ENCODE peak calls at places on chromosomes 5 and 9, in ten cellular contexts. N is CD4-positive, CD25-positive, alpha-beta regulatory T cell; C is cardiac muscle cell; T is ovary; L is effector memory CD4-positive, alpha-beta T cell; G is HCT116; I is stomach; E is right atrium auricular region; M is lower lobe of right lung; Y is heart left ventricle. S is an unnamed sample.

GRCh38 chr9:131358438-131359029 is 35.4 kb upstream of the PRRC2B start:
- DNase-seq in I (no peak), T (no peak), G (no peak), E (no peak), L (no peak), N (peak), C (no peak), M (peak), Y (peak), S (no peak)

GRCh38 chr5:91341159-91341558 is 42.0 kb downstream of the ARRDC3 start:
- DNase-seq in N (no peak), I (no peak), T (no peak), C (no peak), G (no peak), Y (no peak), L (no peak), M (no peak), E (no peak), S (no peak)

GRCh38 chr9:137679695-137680305 is 61.0 kb downstream of the EHMT1 start:
- DNase-seq in Y (no peak), M (no peak), G (no peak), T (no peak), E (no peak), N (no peak), C (no peak), L (no peak), I (no peak), S (no peak)

GRCh38 chr9:21454149-21454548 is 13.9 kb downstream of the IFNA1 start:
- DNase-seq in C (peak), N (no peak), L (no peak), Y (no peak), E (no peak), G (no peak), M (no peak), T (no peak), I (no peak), S (no peak)

GRCh38 chr5:43602456-43602817 is 543 bp upstream of the NNT start:
- DNase-seq in M (no peak), T (peak), C (peak), Y (no peak), N (peak), G (no peak), E (no peak), I (peak), L (peak), S (peak)

GRCh38 chr5:5158472-5158895 is 18.4 kb downstream of the ADAMTS16 start:
- DNase-seq in N (no peak), I (no peak), C (peak), L (no peak), M (no peak), G (no peak), T (no peak), Y (no peak), E (no peak), S (no peak)

GRCh38 chr5:112752335-112752734 is 14.7 kb downstream of the APC start:
- DNase-seq in G (no peak), C (no peak), I (no peak), L (no peak), N (no peak), E (no peak), Y (no peak), T (no peak), M (no peak), S (no peak)

GRCh38 chr5:3886521-3887461 is 291.2 kb downstream of the IRX1 start:
- DNase-seq in M (no peak), T (no peak), G (no peak), L (no peak), N (peak), I (no peak), E (no peak), C (no peak), Y (no peak), S (no peak)

GRCh38 chr5:68171101-68171558 is 44.4 kb upstream of the PIK3R1 start:
- DNase-seq in L (no peak), G (no peak), I (peak), M (peak), E (peak), Y (no peak), C (peak), N (no peak), T (peak), S (peak)

GRCh38 chr5:73299017-73299630 is 126.1 kb downstream of the TMEM174 start:
- DNase-seq in T (no peak), C (no peak), N (peak), G (no peak), E (no peak), M (no peak), I (no peak), Y (no peak), L (no peak), S (no peak)

GRCh38 chr5:94361832-94362754 is 256.3 kb downstream of the KIAA0825 start:
- DNase-seq in N (no peak), C (no peak), M (no peak), L (no peak), E (no peak), I (no peak), G (no peak), Y (no peak), T (no peak), S (no peak)

GRCh38 chr5:33579163-33579562 is 138.4 kb downstream of the TARS1 start:
- DNase-seq in G (no peak), T (no peak), Y (no peak), E (no peak), C (no peak), M (no peak), N (no peak), L (no peak), I (no peak), S (no peak)

DNA sequence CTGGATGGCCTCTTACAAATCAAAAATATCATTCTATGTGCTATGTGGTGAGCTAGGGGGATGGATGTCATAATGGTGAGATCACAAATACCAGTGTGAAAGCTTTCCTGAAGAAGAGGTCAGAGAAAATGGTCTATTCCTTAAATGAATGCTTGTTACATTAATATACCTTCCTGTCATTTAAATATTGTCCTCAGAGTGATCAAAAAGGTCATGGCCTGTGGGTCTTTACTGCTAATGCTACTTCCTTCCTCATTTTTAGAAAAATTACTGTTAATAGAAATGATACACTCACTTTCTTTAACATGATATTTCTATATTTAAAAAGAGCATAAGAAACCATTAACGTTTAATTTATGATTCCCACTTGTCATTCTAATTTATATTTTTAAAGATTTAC is 9.7 kb downstream of the OMD start:
- DNase-seq in C (no peak), I (no peak), M (no peak), N (no peak), Y (no peak), T (no peak), G (no peak), L (no peak), E (no peak), S (no peak)
- H3K27ac ChIP-seq in C (no peak), I (no peak), M (no peak), N (no peak), Y (no peak), T (no peak), G (no peak), L (no peak), E (no peak), S (no peak)

DNA sequence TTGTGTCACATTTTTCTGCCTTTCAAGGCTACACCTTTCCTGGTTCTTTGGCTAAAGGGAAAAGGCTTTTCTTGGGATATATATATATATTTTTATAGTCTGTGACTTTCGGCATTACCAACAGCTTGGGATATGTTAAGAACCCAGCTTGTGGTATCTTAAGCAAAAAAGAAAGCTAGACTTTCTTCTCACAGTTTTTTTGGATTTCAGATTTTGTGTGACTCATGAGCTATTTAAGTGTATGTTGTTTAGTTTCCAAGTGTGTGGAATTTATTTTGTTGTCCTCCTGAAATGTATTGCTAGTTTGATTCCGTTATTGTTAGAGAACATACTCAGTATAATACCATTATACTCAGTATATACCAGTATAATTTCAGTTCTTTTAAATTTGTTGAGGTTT is 64.8 kb downstream of the ERCC6L2 start:
- DNase-seq in M (no peak), N (no peak), L (no peak), I (no peak), Y (no peak), G (no peak), C (no peak), T (no peak), E (no peak), S (no peak)
- H3K27ac ChIP-seq in M (no peak), N (no peak), L (no peak), I (no peak), Y (no peak), G (no peak), C (no peak), T (no peak), E (no peak), S (no peak)

DNA sequence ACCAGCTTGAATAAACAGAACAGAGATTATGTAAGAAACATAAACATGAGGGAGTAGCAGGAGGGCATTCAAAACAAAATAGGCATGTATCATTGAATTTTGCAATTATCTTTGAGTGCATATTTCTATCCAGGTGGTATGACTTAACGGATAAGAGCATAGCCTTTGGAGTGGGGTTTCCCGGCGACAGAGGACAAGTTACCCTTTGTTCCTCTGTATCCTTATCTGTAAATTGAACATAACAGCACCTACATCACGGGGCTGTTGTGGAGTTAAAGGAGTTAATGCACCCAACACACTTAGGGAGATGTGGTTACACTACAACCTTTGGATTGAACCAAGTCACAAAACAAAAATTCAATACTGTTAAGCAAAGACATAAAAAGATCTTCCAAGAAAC is 314.6 kb upstream of the KIF2A start:
- DNase-seq in G (no peak), L (no peak), C (no peak), T (no peak), E (no peak), M (no peak), Y (no peak), I (no peak), N (no peak), S (no peak)
- H3K27ac ChIP-seq in G (no peak), L (no peak), C (no peak), T (no peak), E (no peak), M (no peak), Y (no peak), I (no peak), N (no peak), S (no peak)

DNA sequence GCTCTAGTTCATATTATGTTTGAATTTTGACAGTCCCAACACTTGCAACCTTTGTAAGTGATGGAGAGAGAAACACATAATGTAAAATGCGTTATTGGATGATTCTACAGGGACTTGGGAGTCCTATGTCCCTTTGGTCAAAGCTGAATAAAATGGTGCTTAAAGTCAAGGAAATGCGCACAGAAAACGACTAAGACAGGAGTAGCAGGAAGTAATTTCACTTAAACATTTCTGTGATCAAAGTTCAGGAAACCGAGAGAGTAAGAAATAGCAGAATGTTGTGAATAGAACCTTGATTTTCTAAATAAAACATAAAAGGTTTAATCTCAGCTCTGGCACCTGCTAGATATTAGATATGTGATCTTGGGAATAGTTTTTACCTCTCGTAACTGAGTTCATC is 2339.2 kb downstream of the MAT2B start:
- DNase-seq in Y (no peak), T (no peak), N (no peak), E (no peak), I (no peak), C (no peak), M (no peak), G (no peak), L (no peak), S (no peak)
- H3K27ac ChIP-seq in Y (no peak), T (no peak), N (no peak), E (no peak), I (no peak), C (no peak), M (no peak), G (no peak), L (no peak), S (no peak)

DNA sequence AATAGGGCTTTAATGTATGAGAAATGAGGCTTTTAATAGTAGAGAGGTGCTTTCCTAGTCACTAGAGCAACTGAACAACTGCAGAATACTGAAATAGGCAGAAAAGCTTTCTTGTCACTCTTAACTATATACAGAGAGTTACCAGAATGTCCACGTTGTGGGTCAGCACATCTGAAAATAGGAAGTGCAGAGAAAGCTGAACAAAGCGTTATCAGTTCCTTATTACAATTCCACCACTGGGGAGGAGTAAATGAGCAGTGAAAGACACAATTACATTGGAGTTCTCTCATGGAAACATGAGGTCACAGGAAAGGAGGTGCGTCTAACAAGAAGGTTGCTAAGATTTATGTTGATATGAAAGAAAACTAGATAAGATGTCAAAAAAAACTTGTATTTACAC is 462.0 kb upstream of the COX7C start:
- DNase-seq in I (no peak), M (no peak), G (no peak), C (no peak), N (no peak), Y (no peak), T (no peak), E (no peak), L (no peak), S (no peak)
- H3K27ac ChIP-seq in I (no peak), M (no peak), G (no peak), C (no peak), N (no peak), Y (no peak), T (no peak), E (no peak), L (no peak), S (no peak)

DNA sequence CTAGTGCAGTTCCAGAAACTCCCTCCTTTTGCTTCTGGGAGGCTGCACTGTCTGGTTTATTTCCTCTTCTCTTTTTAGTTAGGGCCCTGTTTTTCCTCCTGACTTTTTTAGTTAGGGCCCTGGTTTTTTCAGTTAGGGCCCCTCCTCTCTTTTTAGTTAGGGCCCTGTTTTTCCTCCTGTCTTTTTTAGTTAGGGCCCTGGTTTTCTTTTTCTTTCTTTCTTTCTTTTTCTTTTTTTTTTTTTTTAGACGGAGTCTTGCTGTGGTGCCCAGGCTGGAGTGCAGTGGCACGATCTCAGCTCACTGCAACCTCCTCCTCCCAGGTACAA is 15.1 kb downstream of the GSN start:
- DNase-seq in E (no peak), G (no peak), Y (no peak), C (no peak), T (no peak), N (no peak), M (no peak), L (no peak), I (no peak), S (no peak)
- H3K27ac ChIP-seq in E (peak), G (peak), Y (peak), C (no peak), T (peak), N (no peak), M (peak), L (no peak), I (peak), S (peak)

GRCh38 chr9:94825620-94825958 is 99.1 kb downstream of the AOPEP start:
- DNase-seq in Y (no peak), E (no peak), G (no peak), N (no peak), I (no peak), L (no peak), C (no peak), M (no peak), T (no peak), S (no peak)

GRCh38 chr9:94829380-94830070 is 103.0 kb downstream of the AOPEP start:
- DNase-seq in I (no peak), M (no peak), E (no peak), N (no peak), T (no peak), L (no peak), C (no peak), G (no peak), Y (no peak), S (no peak)

GRCh38 chr9:94826044-94826443 is 99.5 kb downstream of the AOPEP start:
- DNase-seq in Y (no peak), E (no peak), G (no peak), I (no peak), C (no peak), T (no peak), L (no peak), N (no peak), M (no peak), S (no peak)

GRCh38 chr9:94826644-94827410 is 100.3 kb downstream of the AOPEP start:
- DNase-seq in I (no peak), M (no peak), T (no peak), E (no peak), G (no peak), Y (no peak), C (no peak), N (no peak), L (no peak), S (no peak)

DNA sequence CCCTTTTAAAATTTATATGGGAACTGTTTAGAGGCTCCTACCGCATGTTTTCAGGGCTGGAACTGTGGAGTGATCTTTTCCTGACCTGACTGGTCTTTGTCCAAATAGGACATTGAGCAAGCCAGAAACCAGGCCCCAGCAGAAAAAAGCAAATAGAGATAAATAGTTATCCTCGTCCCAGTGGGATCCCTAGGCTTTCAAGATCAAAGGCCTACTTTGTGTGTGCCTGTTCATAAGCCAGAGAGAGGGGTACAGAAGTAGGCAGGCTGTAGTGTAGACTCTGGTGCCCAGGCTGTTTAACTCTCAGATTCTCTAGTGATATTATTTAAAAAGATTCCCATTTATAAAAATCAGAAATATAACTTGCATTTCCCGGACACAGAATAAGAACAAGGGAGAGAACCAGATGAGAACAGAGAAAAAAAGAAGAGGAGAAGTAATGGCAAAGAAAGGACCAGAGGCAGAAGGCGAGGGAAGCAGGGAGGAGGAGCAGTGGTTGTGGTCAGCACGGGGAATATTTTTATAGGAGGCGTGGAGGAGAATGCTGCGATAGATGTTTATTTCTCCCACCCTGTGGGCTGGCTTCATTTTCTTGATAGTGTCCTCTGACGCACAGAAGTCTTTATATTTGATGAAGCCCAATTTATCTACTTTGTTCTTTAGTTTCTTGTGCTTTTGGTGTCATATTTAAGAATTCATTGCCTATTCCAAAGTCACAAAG is 101.2 kb downstream of the AOPEP start:
- DNase-seq in N (no peak), Y (no peak), G (no peak), C (peak), T (peak), E (no peak), I (no peak), L (no peak), M (no peak), S (peak)
- H3K27ac ChIP-seq in N (no peak), Y (peak), G (no peak), C (no peak), T (peak), E (peak), I (no peak), L (no peak), M (peak), S (peak)

GRCh38 chr9:114499941-114500528 is 5.2 kb downstream of the WHRN start:
- DNase-seq in N (no peak), C (no peak), G (no peak), T (no peak), I (no peak), L (no peak), Y (no peak), E (no peak), M (no peak), S (no peak)

GRCh38 chr9:114503522-114504340 is 1.5 kb downstream of the WHRN start:
- DNase-seq in C (no peak), N (peak), Y (no peak), M (no peak), I (no peak), T (no peak), L (no peak), G (no peak), E (no peak), S (no peak)

GRCh38 chr9:114503009-114503408 is 2.3 kb downstream of the WHRN start:
- DNase-seq in T (no peak), Y (no peak), E (no peak), C (no peak), M (no peak), G (no peak), L (no peak), I (peak), N (no peak), S (no peak)

GRCh38 chr9:114500583-114501292 is 4.5 kb downstream of the WHRN start:
- DNase-seq in I (no peak), G (no peak), N (no peak), Y (no peak), T (no peak), C (no peak), L (no peak), M (no peak), E (no peak), S (no peak)

DNA sequence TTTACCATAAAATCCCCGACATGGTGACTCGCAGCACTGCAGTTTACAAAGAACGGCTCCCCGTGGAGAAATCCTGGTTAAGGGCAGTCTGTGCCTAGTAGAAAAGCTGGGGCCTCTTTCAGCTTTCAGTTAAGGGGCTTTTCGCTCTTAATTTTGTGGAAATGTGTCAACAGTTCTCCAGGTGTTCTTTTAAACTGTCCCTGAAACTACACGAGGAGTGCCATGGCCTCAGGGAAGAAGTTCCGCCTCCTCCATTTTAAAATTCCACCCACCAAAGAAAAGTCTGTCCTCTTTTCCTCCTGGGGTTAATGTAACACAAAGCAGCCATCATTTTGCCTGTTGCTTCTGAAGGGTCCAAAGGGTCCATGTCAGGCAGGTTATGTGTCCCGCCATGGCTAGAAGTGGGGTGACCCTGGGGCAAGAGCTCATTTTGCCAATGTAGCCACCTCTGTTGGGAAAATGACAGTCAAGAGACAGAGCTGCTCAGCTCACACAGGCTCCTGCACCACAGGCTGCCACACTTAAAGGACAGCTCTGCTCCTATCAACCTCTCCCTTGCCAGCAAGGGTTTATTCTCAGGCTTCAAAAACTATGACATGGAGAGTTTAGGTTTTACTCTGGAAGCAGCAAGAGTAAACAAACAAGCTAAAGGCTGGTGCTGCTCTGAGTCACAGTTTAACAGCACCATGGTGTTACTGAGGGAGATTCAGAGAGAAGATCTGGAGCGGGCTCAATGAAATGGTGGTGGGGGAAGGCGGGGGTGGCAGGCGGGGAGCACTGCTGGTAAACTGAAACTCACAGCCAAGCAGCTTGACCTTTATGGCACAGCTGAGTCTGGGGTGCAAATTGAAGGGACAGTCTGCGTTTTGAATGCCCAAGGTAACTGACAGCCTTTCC is 3.2 kb downstream of the WHRN start:
- DNase-seq in T (no peak), E (no peak), G (no peak), I (no peak), M (no peak), L (no peak), N (no peak), C (no peak), Y (no peak), S (no peak)
- H3K27ac ChIP-seq in T (peak), E (peak), G (no peak), I (peak), M (no peak), L (no peak), N (peak), C (peak), Y (no peak), S (peak)